ENCODE peak calls at places on chromosome 4, in six cellular contexts. V is CD8-positive, alpha-beta memory T cell; P is AG04450; W is stimulated activated CD4-positive, alpha-beta T cell treated with anti-CD3 and anti-CD28 coated beads, Interleukin-4, amount 100 ng/mL, for 48 hours; K is esophagus squamous epithelium; B is CD8-positive, alpha-beta T cell. G is an unnamed sample.

GRCh38 chr4:87080462-87080861 is 140.0 kb downstream of the KLHL8 start:
- DNase-seq in V (no peak), P (no peak), W (no peak), K (no peak), B (no peak), G (no peak)

GRCh38 chr4:76989391-76990061 is 40.0 kb downstream of the SEPTIN11 start:
- DNase-seq in V (peak), P (no peak), W (peak), K (no peak), B (peak), G (no peak)

GRCh38 chr4:30153427-30153826 is 566.7 kb upstream of the PCDH7 start:
- DNase-seq in V (no peak), P (no peak), W (no peak), K (no peak), B (no peak), G (no peak)

GRCh38 chr4:3373468-3373867 is 68.3 kb upstream of the HGFAC start:
- DNase-seq in V (no peak), P (no peak), W (no peak), K (no peak), B (no peak), G (no peak)

GRCh38 chr4:189059996-189060570 is 880.6 kb upstream of the FRG1 start:
- DNase-seq in V (no peak), P (no peak), W (no peak), K (no peak), B (no peak), G (no peak)

GRCh38 chr4:7276538-7276937 is 84.2 kb downstream of the SORCS2 start:
- DNase-seq in V (no peak), P (no peak), W (no peak), K (no peak), B (no peak), G (peak)

GRCh38 chr4:114729339-114729738 is 130.7 kb downstream of the UGT8 start:
- DNase-seq in V (no peak), P (no peak), W (no peak), K (no peak), B (no peak), G (no peak)

GRCh38 chr4:71550220-71551190 is 211.7 kb downstream of the SLC4A4 start:
- DNase-seq in V (no peak), P (peak), W (no peak), K (no peak), B (no peak), G (no peak)

GRCh38 chr4:6468376-6468775 is 4.0 kb downstream of the PPP2R2C start:
- DNase-seq in V (no peak), P (no peak), W (no peak), K (no peak), B (no peak), G (no peak)

GRCh38 chr4:102828497-102828808 is 1.1 kb upstream of the UBE2D3 start:
- DNase-seq in V (no peak), P (no peak), W (no peak), K (no peak), B (no peak), G (no peak)

GRCh38 chr4:155522201-155522600 is 144.4 kb upstream of the GUCY1A1 start:
- DNase-seq in V (no peak), P (peak), W (no peak), K (no peak), B (no peak), G (no peak)

GRCh38 chr4:187363453-187363852 is 632.1 kb upstream of the ZFP42 start:
- DNase-seq in V (no peak), P (no peak), W (no peak), K (no peak), B (no peak), G (no peak)

GRCh38 chr4:147823135-147823534 is 91.2 kb downstream of the ARHGAP10 start:
- DNase-seq in V (no peak), P (no peak), W (no peak), K (no peak), B (no peak), G (no peak)

GRCh38 chr4:184253072-184253420 is 35.4 kb upstream of the ENPP6 start:
- DNase-seq in V (no peak), P (no peak), W (no peak), K (no peak), B (no peak), G (no peak)

GRCh38 chr4:94332983-94333590 is 9.5 kb downstream of the HPGDS start:
- DNase-seq in V (no peak), P (no peak), W (no peak), K (no peak), B (no peak), G (peak)

GRCh38 chr4:6556263-6556662 is 18.7 kb upstream of the MAN2B2 start:
- DNase-seq in V (no peak), P (no peak), W (no peak), K (no peak), B (no peak), G (no peak)

GRCh38 chr4:26871611-26872010 is 11.0 kb downstream of the STIM2 start:
- DNase-seq in V (no peak), P (no peak), W (no peak), K (no peak), B (no peak), G (no peak)

G was measured in dermis blood vessel endothelial cell.